ENCODE peak calls at places on chromosome 6, in four cellular contexts. K is heart left ventricle, M is uterus, O is A549. C is an unnamed sample.

GRCh38 chr6:80725156-80725930 is 618.9 kb downstream of the BCKDHB start:
- DNase-seq in K (no peak), M (no peak), O (no peak), C (no peak)

GRCh38 chr6:149474108-149474935 is 10.5 kb downstream of the ZC3H12D start:
- DNase-seq in K (no peak), M (no peak), O (no peak), C (peak)

GRCh38 chr6:16403831-16404230 is 165.4 kb downstream of the GMPR start:
- DNase-seq in K (no peak), M (no peak), O (no peak), C (no peak)

GRCh38 chr6:6798430-6798829 is 209.9 kb downstream of the LY86 start:
- DNase-seq in K (no peak), M (no peak), O (no peak), C (no peak)

GRCh38 chr6:39797751-39798150 is 5.6 kb downstream of the DAAM2 start:
- DNase-seq in K (no peak), M (no peak), O (no peak), C (no peak)

GRCh38 chr6:7136859-7137334 is 29.1 kb downstream of the RREB1 start:
- DNase-seq in K (no peak), M (no peak), O (no peak), C (no peak)

GRCh38 chr6:7818480-7819165 is 92.0 kb downstream of the TXNDC5 start:
- DNase-seq in K (peak), M (peak), O (no peak), C (no peak)

GRCh38 chr6:117206951-117207687 is 58.2 kb upstream of the VGLL2 start:
- DNase-seq in K (peak), M (no peak), O (no peak), C (no peak)

GRCh38 chr6:40695114-40695513 is 108.0 kb upstream of the LRFN2 start:
- DNase-seq in K (no peak), M (no peak), O (no peak), C (no peak)

GRCh38 chr6:33607784-33608161 is 13.3 kb upstream of the ITPR3 start:
- DNase-seq in K (no peak), M (no peak), O (peak), C (peak)

GRCh38 chr6:161132384-161132783 is 140.8 kb downstream of the MAP3K4 start:
- DNase-seq in K (no peak), M (no peak), O (no peak), C (no peak)
- TF ChIP-seq POLR2A in K (no peak), M (no peak), O (no peak), C (no peak)

GRCh38 chr6:53546256-53546655 is 1.4 kb upstream of the GCLC start:
- DNase-seq in K (no peak), M (no peak), O (no peak), C (no peak)

GRCh38 chr6:53544050-53544499 is 826 bp downstream of the GCLC start:
- DNase-seq in K (no peak), M (no peak), O (no peak), C (no peak)

GRCh38 chr6:53547166-53547814 is 2.4 kb upstream of the GCLC start:
- DNase-seq in K (no peak), M (no peak), O (no peak), C (no peak)

GRCh38 chr6:53544500-53545308 is at the start of gene GCLC:
- DNase-seq in K (peak), M (peak), O (peak), C (peak)

DNA sequence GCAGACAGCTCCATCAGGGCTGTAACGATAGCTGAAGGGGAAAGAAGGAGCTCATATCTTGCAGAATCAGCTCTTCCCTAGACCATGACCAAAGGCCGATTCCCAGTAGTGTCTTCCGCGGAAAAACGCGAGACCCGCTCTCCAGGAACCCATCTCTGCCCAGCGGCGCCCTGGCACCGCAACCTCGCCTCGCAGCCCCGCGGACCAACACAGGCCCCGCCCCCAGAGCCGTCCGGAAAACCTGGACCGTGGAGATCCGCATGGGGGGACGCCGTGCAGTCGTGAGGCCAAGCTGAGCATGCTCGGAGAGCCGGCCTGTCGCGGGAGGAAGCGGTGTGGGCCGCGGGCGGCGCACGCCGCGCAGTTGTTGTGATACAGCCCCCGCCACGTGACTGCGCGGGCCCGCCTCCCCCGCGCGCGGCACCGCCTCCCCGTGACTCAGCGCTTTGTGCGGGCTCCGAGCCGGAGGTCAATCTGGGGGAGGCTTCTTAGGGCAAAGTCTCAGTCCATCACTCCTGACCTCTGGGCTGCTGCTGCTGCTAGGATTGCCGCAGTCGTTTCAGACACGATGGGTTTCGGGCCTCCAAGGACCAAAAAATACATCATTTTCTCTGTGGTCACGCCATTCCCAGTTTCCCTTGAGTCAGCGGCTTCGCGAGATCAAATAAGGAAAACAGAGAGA is 3.1 kb upstream of the GCLC start:
- DNase-seq in K (peak), M (peak), O (peak), C (peak)
- TF ChIP-seq CTCF in K (no peak), M (peak), O (no peak), C (no peak)

DNA sequence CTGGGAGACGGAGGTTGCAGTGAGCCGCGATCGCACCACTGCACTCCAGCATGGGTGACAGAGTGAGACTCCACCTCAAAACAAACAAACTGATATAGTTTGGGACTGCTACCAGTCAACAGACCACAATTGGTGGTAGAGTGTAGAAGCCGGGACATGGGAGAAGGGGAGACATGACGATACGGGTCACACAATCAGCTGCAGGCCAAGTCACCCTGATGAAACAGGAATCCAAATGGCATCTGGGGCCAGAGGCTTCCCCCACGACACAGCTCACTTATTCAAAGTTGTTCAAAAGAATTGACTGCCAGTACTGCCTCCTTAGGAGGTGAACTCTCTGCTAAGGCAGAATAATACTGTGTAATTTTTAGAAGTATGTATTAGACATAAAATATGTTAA is 27.5 kb downstream of the AMD1 start:
- DNase-seq in K (no peak), M (no peak), O (no peak), C (no peak)
- TF ChIP-seq POLR2A in K (no peak), M (no peak), O (no peak), C (no peak)

GRCh38 chr6:145491126-145491525 is 244.2 kb downstream of the EPM2A start:
- DNase-seq in K (no peak), M (no peak), O (no peak), C (no peak)
- TF ChIP-seq CTCF in K (no peak), M (no peak), O (no peak), C (no peak)

GRCh38 chr6:31180500-31180899 is 10.0 kb upstream of the POU5F1 start:
- DNase-seq in K (peak), M (peak), O (no peak), C (peak)

GRCh38 chr6:31187780-31188194 is 17.3 kb upstream of the POU5F1 start:
- DNase-seq in K (no peak), M (no peak), O (no peak), C (no peak)

GRCh38 chr6:31190488-31190887 is 20.0 kb upstream of the POU5F1 start:
- DNase-seq in K (no peak), M (no peak), O (no peak), C (no peak)

GRCh38 chr6:31186052-31186734 is 15.7 kb upstream of the POU5F1 start:
- DNase-seq in K (peak), M (peak), O (no peak), C (no peak)
- TF ChIP-seq POLR2A in K (no peak), M (no peak), O (no peak), C (peak)

GRCh38 chr6:125511809-125512341 is 210.1 kb upstream of the HDDC2 start:
- DNase-seq in K (no peak), M (no peak), O (no peak), C (no peak)

GRCh38 chr6:125510405-125510804 is 208.6 kb upstream of the HDDC2 start:
- DNase-seq in K (no peak), M (no peak), O (no peak), C (no peak)

GRCh38 chr6:125509477-125509876 is 207.7 kb upstream of the HDDC2 start:
- DNase-seq in K (no peak), M (no peak), O (no peak), C (no peak)

GRCh38 chr6:125513978-125514377 is 212.2 kb upstream of the HDDC2 start:
- DNase-seq in K (no peak), M (no peak), O (no peak), C (no peak)

DNA sequence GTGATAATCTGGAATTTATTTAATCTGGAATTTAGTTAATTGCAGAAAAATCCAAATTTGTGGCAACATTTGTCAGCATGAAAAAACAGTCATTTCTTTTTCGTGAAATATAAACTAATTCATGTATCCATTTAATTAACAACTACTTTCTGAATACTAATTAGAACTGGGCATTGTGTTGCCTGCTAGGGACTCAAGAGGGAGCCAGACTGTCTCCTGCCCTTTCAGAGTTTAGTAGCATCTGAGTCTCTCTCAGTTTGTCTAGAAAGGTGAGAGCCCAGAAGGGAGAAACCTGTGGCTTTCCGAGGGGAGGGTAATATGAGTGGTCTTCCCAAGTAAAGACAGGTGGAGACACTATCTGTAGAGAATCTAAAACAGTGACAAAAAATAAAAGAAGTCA is 210.9 kb upstream of the HDDC2 start:
- DNase-seq in K (no peak), M (no peak), O (no peak), C (no peak)
- TF ChIP-seq CTCF in K (no peak), M (no peak), O (peak), C (peak)

DNA sequence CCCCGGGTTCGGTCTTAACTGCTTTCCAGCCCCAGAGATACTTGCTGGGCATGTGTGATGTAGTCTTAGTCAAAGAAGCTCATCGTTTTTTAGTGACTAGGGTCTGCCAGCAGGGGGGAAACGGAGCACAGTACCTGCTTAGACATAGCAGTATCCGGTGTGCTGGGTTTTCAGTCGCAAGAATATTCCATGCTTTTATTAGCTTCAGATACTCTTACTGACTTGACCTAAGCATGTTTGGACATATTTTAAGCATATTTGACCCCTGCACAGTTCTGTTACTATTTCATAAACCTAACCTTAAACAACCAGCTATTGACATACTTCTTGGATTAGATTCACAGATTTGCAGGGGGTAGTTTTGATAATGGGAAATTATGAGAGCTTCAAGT is 3.0 kb downstream of the E2F3 start:
- DNase-seq in K (no peak), M (peak), O (peak), C (peak)
- TF ChIP-seq POLR2A in K (no peak), M (no peak), O (no peak), C (no peak)